ENCODE peak calls at places on chromosomes 16 and 17, in six cellular contexts. Y is MM.1S, O is BE2C, W is HFF-Myc, E is testis, K is activated B cell treated with CpG ODN at 0.5 μM for 24 hours. Z is an unnamed sample.
A peak's percentile ranks its signal among the peaks of the same experiment; 100 is the strongest.

GRCh38 chr17:79707931-79708891 is 22.5 kb upstream of the ENPP7 start:
- DNase-seq in Y (peak; percentile 40), K (peak; percentile 61), E (peak; percentile 75), O (peak; percentile 65), W (no peak), Z (peak; percentile 81)

GRCh38 chr16:82260212-82260795 is 90.3 kb upstream of the MPHOSPH6 start:
- DNase-seq in Y (no peak), K (no peak), W (no peak), O (no peak), E (no peak), Z (no peak)

GRCh38 chr17:76417499-76418143 is 33.2 kb downstream of the SPHK1 start:
- DNase-seq in K (no peak), O (no peak), E (no peak), Y (no peak), W (no peak), Z (no peak)

GRCh38 chr17:73255671-73256181 is 6.0 kb downstream of the CPSF4L start:
- DNase-seq in W (no peak), K (peak; percentile 51), E (peak; percentile 58), Y (peak; percentile 50), O (peak; percentile 68), Z (peak; percentile 79)

GRCh38 chr17:56451629-56452028 is 141.9 kb upstream of the NOG start:
- DNase-seq in W (no peak), O (no peak), K (no peak), Y (no peak), E (no peak), Z (no peak)

GRCh38 chr16:70556063-70556462 is 32.4 kb downstream of the SF3B3 start:
- DNase-seq in Y (no peak), O (no peak), K (no peak), E (no peak), W (no peak), Z (no peak)

GRCh38 chr16:52861614-52862022 is 191.1 kb downstream of the CHD9NB start:
- DNase-seq in K (no peak), Y (no peak), E (peak; percentile 43), O (peak; percentile 25), W (no peak), Z (no peak)

GRCh38 chr17:83080641-83081560 is 1.5 kb downstream of the METRNL start:
- DNase-seq in O (no peak), W (no peak), K (peak; percentile 71), E (no peak), Y (no peak), Z (no peak)

GRCh38 chr17:4492762-4493561 is 5.7 kb upstream of the SPNS2 start:
- DNase-seq in K (no peak), Y (peak; percentile 48), E (peak; percentile 75), O (no peak), W (peak; percentile 26), Z (no peak)

GRCh38 chr17:28725660-28726395 is at the start of gene TLCD1:
- DNase-seq in O (peak; percentile 73), Y (peak; percentile 70), K (peak; percentile 39), W (no peak), E (peak; percentile 61), Z (peak; percentile 74)

GRCh38 chr17:78664476-78665384 is 87.5 kb upstream of the DNAH17 start:
- DNase-seq in Y (no peak), W (no peak), O (no peak), E (no peak), K (no peak), Z (no peak)

GRCh38 chr17:81858967-81859905 is 1.1 kb downstream of the P4HB start:
- DNase-seq in O (no peak), K (no peak), W (no peak), E (no peak), Y (peak; percentile 18), Z (no peak)

GRCh38 chr17:58219789-58220183 is 731 bp upstream of the MKS1 start:
- DNase-seq in Y (no peak), E (peak; percentile 21), K (no peak), O (no peak), W (no peak), Z (no peak)

GRCh38 chr17:48569676-48570324 is 8.3 kb downstream of the HOXB4 start:
- DNase-seq in E (no peak), O (no peak), W (no peak), Y (no peak), K (no peak), Z (no peak)
- TF ChIP-seq CTCF in E (no peak), O (no peak), W (no peak), Y (no peak), K (no peak), Z (peak; percentile 9)

DNA sequence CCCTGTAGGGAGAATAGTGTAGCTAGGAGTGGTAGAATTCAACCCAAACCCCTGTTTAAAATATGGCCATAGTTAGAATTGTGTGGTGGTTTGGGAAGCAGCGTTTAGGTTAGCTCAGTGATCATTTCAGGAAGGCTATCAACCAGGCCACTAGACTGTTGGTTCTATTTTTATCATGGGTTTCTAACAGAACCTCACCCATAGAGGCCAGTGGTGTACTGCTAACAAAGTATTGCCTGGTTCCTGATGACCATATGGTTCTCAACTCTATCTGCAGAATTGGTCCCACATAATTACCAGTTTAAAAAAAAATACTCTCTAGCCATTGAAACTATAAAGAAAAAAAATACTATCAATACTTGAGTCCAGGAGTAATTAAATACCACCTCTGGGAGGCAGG is 70.5 kb upstream of the RASL10B start:
- DNase-seq in O (no peak), E (no peak), K (no peak), W (no peak), Y (no peak), Z (no peak)
- TF ChIP-seq CTCF in O (peak; percentile 11), E (no peak), K (no peak), W (no peak), Y (no peak), Z (no peak)

GRCh38 chr16:31474173-31474714 is 2.3 kb downstream of the TGFB1I1 start:
- DNase-seq in E (no peak), O (no peak), Y (no peak), W (no peak), K (no peak), Z (no peak)
- TF ChIP-seq CTCF in E (no peak), O (no peak), Y (no peak), W (no peak), K (no peak), Z (no peak)

GRCh38 chr17:7586673-7587419 is 3.0 kb downstream of the SOX15 start:
- DNase-seq in O (peak; percentile 49), E (no peak), W (no peak), Y (no peak), K (no peak), Z (no peak)
- TF ChIP-seq CTCF in O (peak; percentile 51), E (no peak), W (no peak), Y (no peak), K (no peak), Z (no peak)

GRCh38 chr16:85323961-85324253 is 211.6 kb upstream of the CIBAR2 start:
- DNase-seq in Y (no peak), O (no peak), E (no peak), K (no peak), W (no peak), Z (no peak)

GRCh38 chr16:85323230-85323960 is 211.1 kb upstream of the CIBAR2 start:
- DNase-seq in E (no peak), K (no peak), Y (no peak), W (no peak), O (no peak), Z (no peak)

GRCh38 chr16:85326113-85326793 is 214.0 kb upstream of the CIBAR2 start:
- DNase-seq in W (no peak), K (no peak), E (no peak), O (no peak), Y (no peak), Z (no peak)

GRCh38 chr16:85326794-85327181 is 214.5 kb upstream of the CIBAR2 start:
- DNase-seq in E (no peak), O (no peak), Y (no peak), K (no peak), W (no peak), Z (no peak)

DNA sequence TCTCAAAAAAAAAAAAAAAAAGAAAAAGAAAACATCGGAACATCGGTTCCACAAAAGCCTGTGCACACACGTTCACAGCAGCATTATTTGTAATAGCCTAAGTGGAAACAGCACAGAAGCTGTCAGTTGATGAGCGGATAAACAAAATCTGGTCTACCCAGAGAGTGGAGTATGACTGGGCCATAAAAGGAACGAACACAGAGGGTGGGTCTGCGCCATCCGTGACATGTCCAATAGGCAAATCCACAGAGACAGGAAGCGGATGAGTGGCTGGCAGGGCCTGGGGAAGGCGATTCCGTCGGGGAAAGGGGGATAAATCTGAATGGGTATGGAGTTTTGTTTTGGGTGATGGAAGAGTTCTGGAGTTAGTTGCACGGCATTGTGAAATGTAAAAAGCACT is 212.2 kb upstream of the CIBAR2 start:
- DNase-seq in W (no peak), Y (no peak), K (no peak), O (no peak), E (no peak), Z (no peak)
- TF ChIP-seq CTCF in W (no peak), Y (no peak), K (no peak), O (no peak), E (no peak), Z (no peak)

GRCh38 chr17:30995347-30995746 is 24.5 kb downstream of the RNF135 start:
- DNase-seq in E (no peak), W (no peak), Y (no peak), O (no peak), K (no peak), Z (no peak)

GRCh38 chr17:30997270-30997669 is 26.4 kb downstream of the RNF135 start:
- DNase-seq in Y (no peak), E (no peak), W (no peak), O (no peak), K (no peak), Z (no peak)

GRCh38 chr17:30990458-30990857 is 19.6 kb downstream of the RNF135 start:
- DNase-seq in E (no peak), W (no peak), O (no peak), Y (no peak), K (no peak), Z (no peak)

GRCh38 chr17:30996481-30996880 is 25.6 kb downstream of the RNF135 start:
- DNase-seq in O (no peak), K (no peak), W (no peak), Y (no peak), E (no peak), Z (no peak)

DNA sequence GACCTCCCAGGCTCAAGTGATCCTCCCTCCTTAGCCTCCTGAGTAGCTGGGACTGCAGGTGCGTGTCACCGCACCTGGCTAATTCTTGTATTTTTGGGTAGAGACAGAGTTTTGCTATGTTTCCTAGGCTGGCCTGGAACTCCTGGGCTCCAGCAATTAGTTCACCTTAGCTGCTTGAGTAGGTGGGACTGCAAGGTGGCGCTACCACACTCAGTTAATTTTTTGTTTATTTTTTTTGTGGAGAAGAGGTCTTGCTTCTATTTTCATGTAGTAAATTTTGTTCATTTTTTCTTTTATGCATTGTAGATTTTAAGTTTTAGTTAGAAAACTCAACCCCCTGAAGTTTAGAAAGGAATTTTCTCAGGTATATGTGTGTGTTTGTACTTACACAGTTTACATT is 21.7 kb downstream of the RNF135 start:
- DNase-seq in O (no peak), W (no peak), K (no peak), Y (no peak), E (no peak), Z (no peak)
- TF ChIP-seq CTCF in O (no peak), W (no peak), K (no peak), Y (no peak), E (no peak), Z (no peak)

GRCh38 chr16:78437352-78437968 is 338.0 kb downstream of the WWOX start:
- DNase-seq in W (no peak), E (peak; percentile 43), K (no peak), O (peak; percentile 23), Y (no peak), Z (peak; percentile 40)
- TF ChIP-seq CTCF in W (peak; percentile 67), E (peak; percentile 53), K (peak; percentile 88), O (peak; percentile 80), Y (peak; percentile 73), Z (peak; percentile 85)